ENCODE peak calls at places on chromosomes 1 and 21, in four cellular contexts. A, W, Y and D are unnamed samples.

GRCh38 chr21:19998450-19998849 is 999.8 kb upstream of the NCAM2 start:
- DNase-seq in W (no peak), Y (no peak), A (no peak), D (no peak)

GRCh38 chr21:21387891-21388290 is 389.7 kb downstream of the NCAM2 start:
- DNase-seq in W (no peak), A (no peak), Y (no peak), D (no peak)

GRCh38 chr21:44571844-44572782 is 1.4 kb upstream of the KRTAP10-4 start:
- DNase-seq in Y (no peak), A (no peak), W (no peak), D (no peak)

GRCh38 chr1:241734533-241734932 is 82.5 kb downstream of the WDR64 start:
- DNase-seq in W (no peak), Y (no peak), A (no peak), D (no peak)

GRCh38 chr1:44276901-44277300 is 63.6 kb downstream of the DMAP1 start:
- DNase-seq in Y (no peak), A (no peak), W (no peak), D (no peak)

GRCh38 chr1:50697440-50698421 is 262.3 kb downstream of the FAF1 start:
- DNase-seq in A (no peak), W (no peak), Y (no peak), D (peak; percentile 55)

GRCh38 chr1:230359992-230360391 is 66.1 kb downstream of the PGBD5 start:
- DNase-seq in A (no peak), W (peak; percentile 70), Y (no peak), D (peak; percentile 41)

GRCh38 chr1:162846256-162847212 is 14.4 kb downstream of the CCDC190 start:
- DNase-seq in A (no peak), Y (no peak), W (peak; percentile 75), D (no peak)

GRCh38 chr21:17250651-17251294 is 262.1 kb upstream of the CXADR start:
- DNase-seq in A (no peak), W (no peak), Y (no peak), D (no peak)